ENCODE peak calls at places on chromosomes 11 and 22, in ten cellular contexts. One of them, this sample, is unnamed.

GRCh38 chr11:67283490-67283963 is 5.6 kb upstream of the ANKRD13D start:
- DNase-seq in NCI-H1105: no peak
- DNase-seq in pancreas: no peak
- DNase-seq in mucosa of gallbladder: no peak
- DNase-seq in tibial artery: no peak
- DNase-seq in NCI-H69: no peak
- DNase-seq in CD4-positive, CD25-positive, alpha-beta regulatory T cell: no peak
- DNase-seq in T-helper 9 cell: no peak
- DNase-seq in stimulated activated CD4-positive, alpha-beta T cell treated with anti-CD3 and anti-CD28 coated beads, Interleukin-1b, Interleukin-23, amount 100 ng/mL, for 48 hours: no peak
- DNase-seq in BJ: no peak
- DNase-seq in this sample: no peak

GRCh38 chr11:132674161-132674560 is 858.1 kb downstream of the OPCML start:
- DNase-seq in pancreas: no peak
- DNase-seq in NCI-H1105: peak
- DNase-seq in mucosa of gallbladder: no peak
- DNase-seq in T-helper 9 cell: no peak
- DNase-seq in BJ: no peak
- DNase-seq in stimulated activated CD4-positive, alpha-beta T cell treated with anti-CD3 and anti-CD28 coated beads, Interleukin-1b, Interleukin-23, amount 100 ng/mL, for 48 hours: no peak
- DNase-seq in NCI-H69: peak
- DNase-seq in CD4-positive, CD25-positive, alpha-beta regulatory T cell: no peak
- DNase-seq in tibial artery: no peak
- DNase-seq in this sample: no peak

GRCh38 chr11:44596541-44597276 is 31.2 kb downstream of the CD82 start:
- DNase-seq in NCI-H1105: no peak
- DNase-seq in tibial artery: no peak
- DNase-seq in T-helper 9 cell: peak
- DNase-seq in pancreas: no peak
- DNase-seq in NCI-H69: no peak
- DNase-seq in CD4-positive, CD25-positive, alpha-beta regulatory T cell: peak
- DNase-seq in BJ: no peak
- DNase-seq in mucosa of gallbladder: no peak
- DNase-seq in stimulated activated CD4-positive, alpha-beta T cell treated with anti-CD3 and anti-CD28 coated beads, Interleukin-1b, Interleukin-23, amount 100 ng/mL, for 48 hours: peak
- DNase-seq in this sample: peak

GRCh38 chr11:849951-850776 is 7.5 kb downstream of the TSPAN4 start:
- DNase-seq in mucosa of gallbladder: no peak
- DNase-seq in CD4-positive, CD25-positive, alpha-beta regulatory T cell: no peak
- DNase-seq in tibial artery: no peak
- DNase-seq in pancreas: no peak
- DNase-seq in stimulated activated CD4-positive, alpha-beta T cell treated with anti-CD3 and anti-CD28 coated beads, Interleukin-1b, Interleukin-23, amount 100 ng/mL, for 48 hours: no peak
- DNase-seq in NCI-H69: peak
- DNase-seq in BJ: no peak
- DNase-seq in T-helper 9 cell: no peak
- DNase-seq in NCI-H1105: peak
- DNase-seq in this sample: no peak

GRCh38 chr11:17434108-17434507 is 42.5 kb downstream of the ABCC8 start:
- DNase-seq in pancreas: no peak
- DNase-seq in NCI-H1105: no peak
- DNase-seq in tibial artery: no peak
- DNase-seq in CD4-positive, CD25-positive, alpha-beta regulatory T cell: no peak
- DNase-seq in BJ: no peak
- DNase-seq in mucosa of gallbladder: no peak
- DNase-seq in T-helper 9 cell: no peak
- DNase-seq in stimulated activated CD4-positive, alpha-beta T cell treated with anti-CD3 and anti-CD28 coated beads, Interleukin-1b, Interleukin-23, amount 100 ng/mL, for 48 hours: no peak
- DNase-seq in NCI-H69: no peak
- DNase-seq in this sample: no peak

GRCh38 chr11:125180413-125181305 is 16.1 kb downstream of the PKNOX2 start:
- DNase-seq in CD4-positive, CD25-positive, alpha-beta regulatory T cell: no peak
- DNase-seq in tibial artery: no peak
- DNase-seq in BJ: no peak
- DNase-seq in T-helper 9 cell: no peak
- DNase-seq in stimulated activated CD4-positive, alpha-beta T cell treated with anti-CD3 and anti-CD28 coated beads, Interleukin-1b, Interleukin-23, amount 100 ng/mL, for 48 hours: no peak
- DNase-seq in NCI-H1105: no peak
- DNase-seq in mucosa of gallbladder: no peak
- DNase-seq in NCI-H69: no peak
- DNase-seq in pancreas: no peak
- DNase-seq in this sample: no peak

GRCh38 chr22:45493286-45493771 is 9.4 kb upstream of the FBLN1 start:
- DNase-seq in BJ: peak
- DNase-seq in pancreas: no peak
- DNase-seq in mucosa of gallbladder: no peak
- DNase-seq in tibial artery: peak
- DNase-seq in NCI-H1105: no peak
- DNase-seq in stimulated activated CD4-positive, alpha-beta T cell treated with anti-CD3 and anti-CD28 coated beads, Interleukin-1b, Interleukin-23, amount 100 ng/mL, for 48 hours: no peak
- DNase-seq in NCI-H69: no peak
- DNase-seq in T-helper 9 cell: no peak
- DNase-seq in CD4-positive, CD25-positive, alpha-beta regulatory T cell: no peak
- DNase-seq in this sample: no peak

GRCh38 chr22:37060801-37061610 is 9.5 kb downstream of the KCTD17 start:
- DNase-seq in NCI-H1105: peak
- DNase-seq in NCI-H69: peak
- DNase-seq in tibial artery: no peak
- DNase-seq in CD4-positive, CD25-positive, alpha-beta regulatory T cell: peak
- DNase-seq in T-helper 9 cell: no peak
- DNase-seq in stimulated activated CD4-positive, alpha-beta T cell treated with anti-CD3 and anti-CD28 coated beads, Interleukin-1b, Interleukin-23, amount 100 ng/mL, for 48 hours: peak
- DNase-seq in pancreas: no peak
- DNase-seq in mucosa of gallbladder: no peak
- DNase-seq in BJ: no peak
- DNase-seq in this sample: no peak

GRCh38 chr11:8839957-8840945 is 70.7 kb upstream of the AKIP1 start:
- DNase-seq in mucosa of gallbladder: no peak
- DNase-seq in NCI-H69: peak
- DNase-seq in stimulated activated CD4-positive, alpha-beta T cell treated with anti-CD3 and anti-CD28 coated beads, Interleukin-1b, Interleukin-23, amount 100 ng/mL, for 48 hours: peak
- DNase-seq in pancreas: peak
- DNase-seq in CD4-positive, CD25-positive, alpha-beta regulatory T cell: no peak
- DNase-seq in NCI-H1105: no peak
- DNase-seq in tibial artery: no peak
- DNase-seq in T-helper 9 cell: no peak
- DNase-seq in BJ: no peak
- DNase-seq in this sample: no peak

GRCh38 chr11:17642980-17643379 is 76.4 kb upstream of the MYOD1 start:
- DNase-seq in NCI-H1105: no peak
- DNase-seq in mucosa of gallbladder: no peak
- DNase-seq in T-helper 9 cell: no peak
- DNase-seq in NCI-H69: no peak
- DNase-seq in BJ: no peak
- DNase-seq in tibial artery: no peak
- DNase-seq in CD4-positive, CD25-positive, alpha-beta regulatory T cell: no peak
- DNase-seq in pancreas: no peak
- DNase-seq in stimulated activated CD4-positive, alpha-beta T cell treated with anti-CD3 and anti-CD28 coated beads, Interleukin-1b, Interleukin-23, amount 100 ng/mL, for 48 hours: no peak
- DNase-seq in this sample: no peak

GRCh38 chr22:47291565-47292495 is 529.4 kb downstream of the TBC1D22A start:
- DNase-seq in mucosa of gallbladder: no peak
- DNase-seq in T-helper 9 cell: no peak
- DNase-seq in NCI-H1105: no peak
- DNase-seq in tibial artery: peak
- DNase-seq in NCI-H69: no peak
- DNase-seq in BJ: no peak
- DNase-seq in stimulated activated CD4-positive, alpha-beta T cell treated with anti-CD3 and anti-CD28 coated beads, Interleukin-1b, Interleukin-23, amount 100 ng/mL, for 48 hours: no peak
- DNase-seq in CD4-positive, CD25-positive, alpha-beta regulatory T cell: no peak
- DNase-seq in pancreas: no peak
- DNase-seq in this sample: no peak

GRCh38 chr11:1390603-1391164 is 950 bp downstream of the BRSK2 start:
- DNase-seq in mucosa of gallbladder: no peak
- DNase-seq in pancreas: peak
- DNase-seq in T-helper 9 cell: no peak
- DNase-seq in NCI-H1105: no peak
- DNase-seq in CD4-positive, CD25-positive, alpha-beta regulatory T cell: no peak
- DNase-seq in tibial artery: no peak
- DNase-seq in BJ: no peak
- DNase-seq in stimulated activated CD4-positive, alpha-beta T cell treated with anti-CD3 and anti-CD28 coated beads, Interleukin-1b, Interleukin-23, amount 100 ng/mL, for 48 hours: no peak
- DNase-seq in NCI-H69: peak
- DNase-seq in this sample: no peak

GRCh38 chr11:7050191-7050590 is 29.9 kb downstream of the NLRP14 start:
- DNase-seq in NCI-H69: no peak
- DNase-seq in CD4-positive, CD25-positive, alpha-beta regulatory T cell: no peak
- DNase-seq in stimulated activated CD4-positive, alpha-beta T cell treated with anti-CD3 and anti-CD28 coated beads, Interleukin-1b, Interleukin-23, amount 100 ng/mL, for 48 hours: no peak
- DNase-seq in pancreas: no peak
- DNase-seq in NCI-H1105: no peak
- DNase-seq in mucosa of gallbladder: no peak
- DNase-seq in T-helper 9 cell: no peak
- DNase-seq in tibial artery: no peak
- DNase-seq in BJ: no peak
- DNase-seq in this sample: no peak

GRCh38 chr11:94536386-94536785 is 7.3 kb upstream of the FUT4 start:
- DNase-seq in pancreas: no peak
- DNase-seq in NCI-H69: peak
- DNase-seq in T-helper 9 cell: no peak
- DNase-seq in mucosa of gallbladder: no peak
- DNase-seq in BJ: no peak
- DNase-seq in NCI-H1105: no peak
- DNase-seq in CD4-positive, CD25-positive, alpha-beta regulatory T cell: no peak
- DNase-seq in stimulated activated CD4-positive, alpha-beta T cell treated with anti-CD3 and anti-CD28 coated beads, Interleukin-1b, Interleukin-23, amount 100 ng/mL, for 48 hours: no peak
- DNase-seq in tibial artery: no peak
- DNase-seq in this sample: no peak

GRCh38 chr11:62298975-62299374 is at the start of gene SCGB1D4:
- DNase-seq in mucosa of gallbladder: no peak
- DNase-seq in T-helper 9 cell: no peak
- DNase-seq in CD4-positive, CD25-positive, alpha-beta regulatory T cell: no peak
- DNase-seq in BJ: no peak
- DNase-seq in tibial artery: no peak
- DNase-seq in pancreas: no peak
- DNase-seq in NCI-H69: no peak
- DNase-seq in NCI-H1105: no peak
- DNase-seq in stimulated activated CD4-positive, alpha-beta T cell treated with anti-CD3 and anti-CD28 coated beads, Interleukin-1b, Interleukin-23, amount 100 ng/mL, for 48 hours: no peak
- DNase-seq in this sample: no peak

GRCh38 chr11:62830904-62831519 is 839 bp downstream of the STX5 start:
- DNase-seq in stimulated activated CD4-positive, alpha-beta T cell treated with anti-CD3 and anti-CD28 coated beads, Interleukin-1b, Interleukin-23, amount 100 ng/mL, for 48 hours: no peak
- DNase-seq in T-helper 9 cell: no peak
- DNase-seq in tibial artery: no peak
- DNase-seq in mucosa of gallbladder: no peak
- DNase-seq in NCI-H1105: no peak
- DNase-seq in CD4-positive, CD25-positive, alpha-beta regulatory T cell: no peak
- DNase-seq in BJ: no peak
- DNase-seq in NCI-H69: peak
- DNase-seq in pancreas: no peak
- DNase-seq in this sample: no peak

GRCh38 chr22:26234267-26234666 is 65.0 kb downstream of the SEZ6L start:
- DNase-seq in NCI-H1105: no peak
- DNase-seq in mucosa of gallbladder: no peak
- DNase-seq in pancreas: no peak
- DNase-seq in T-helper 9 cell: no peak
- DNase-seq in CD4-positive, CD25-positive, alpha-beta regulatory T cell: no peak
- DNase-seq in BJ: no peak
- DNase-seq in NCI-H69: no peak
- DNase-seq in stimulated activated CD4-positive, alpha-beta T cell treated with anti-CD3 and anti-CD28 coated beads, Interleukin-1b, Interleukin-23, amount 100 ng/mL, for 48 hours: no peak
- DNase-seq in tibial artery: no peak
- DNase-seq in this sample: no peak

GRCh38 chr11:63567044-63567840 is 4.1 kb upstream of the PLAAT2 start:
- DNase-seq in stimulated activated CD4-positive, alpha-beta T cell treated with anti-CD3 and anti-CD28 coated beads, Interleukin-1b, Interleukin-23, amount 100 ng/mL, for 48 hours: peak
- DNase-seq in mucosa of gallbladder: no peak
- DNase-seq in CD4-positive, CD25-positive, alpha-beta regulatory T cell: peak
- DNase-seq in pancreas: no peak
- DNase-seq in T-helper 9 cell: peak
- DNase-seq in NCI-H69: no peak
- DNase-seq in tibial artery: no peak
- DNase-seq in BJ: peak
- DNase-seq in NCI-H1105: no peak
- DNase-seq in this sample: peak

GRCh38 chr11:125946712-125947418 is 1.0 kb downstream of the VSIG10L2 start:
- DNase-seq in NCI-H1105: no peak
- DNase-seq in BJ: no peak
- DNase-seq in tibial artery: no peak
- DNase-seq in stimulated activated CD4-positive, alpha-beta T cell treated with anti-CD3 and anti-CD28 coated beads, Interleukin-1b, Interleukin-23, amount 100 ng/mL, for 48 hours: no peak
- DNase-seq in CD4-positive, CD25-positive, alpha-beta regulatory T cell: no peak
- DNase-seq in pancreas: no peak
- DNase-seq in T-helper 9 cell: no peak
- DNase-seq in NCI-H69: no peak
- DNase-seq in mucosa of gallbladder: no peak
- DNase-seq in this sample: no peak

GRCh38 chr22:20565079-20565734 is 57.8 kb downstream of the MED15 start:
- DNase-seq in pancreas: no peak
- DNase-seq in BJ: no peak
- DNase-seq in CD4-positive, CD25-positive, alpha-beta regulatory T cell: no peak
- DNase-seq in T-helper 9 cell: no peak
- DNase-seq in NCI-H69: no peak
- DNase-seq in tibial artery: no peak
- DNase-seq in stimulated activated CD4-positive, alpha-beta T cell treated with anti-CD3 and anti-CD28 coated beads, Interleukin-1b, Interleukin-23, amount 100 ng/mL, for 48 hours: no peak
- DNase-seq in NCI-H1105: no peak
- DNase-seq in mucosa of gallbladder: no peak
- DNase-seq in this sample: no peak

GRCh38 chr22:45058622-45058912 is 48.8 kb upstream of the PHF21B start:
- DNase-seq in pancreas: no peak
- DNase-seq in BJ: no peak
- DNase-seq in NCI-H69: no peak
- DNase-seq in stimulated activated CD4-positive, alpha-beta T cell treated with anti-CD3 and anti-CD28 coated beads, Interleukin-1b, Interleukin-23, amount 100 ng/mL, for 48 hours: no peak
- DNase-seq in NCI-H1105: no peak
- DNase-seq in T-helper 9 cell: no peak
- DNase-seq in tibial artery: no peak
- DNase-seq in mucosa of gallbladder: no peak
- DNase-seq in CD4-positive, CD25-positive, alpha-beta regulatory T cell: no peak
- DNase-seq in this sample: no peak

GRCh38 chr22:43821606-43822425 is 9.7 kb upstream of the EFCAB6 start:
- DNase-seq in NCI-H1105: no peak
- DNase-seq in tibial artery: no peak
- DNase-seq in T-helper 9 cell: no peak
- DNase-seq in NCI-H69: no peak
- DNase-seq in mucosa of gallbladder: no peak
- DNase-seq in stimulated activated CD4-positive, alpha-beta T cell treated with anti-CD3 and anti-CD28 coated beads, Interleukin-1b, Interleukin-23, amount 100 ng/mL, for 48 hours: no peak
- DNase-seq in pancreas: no peak
- DNase-seq in CD4-positive, CD25-positive, alpha-beta regulatory T cell: no peak
- DNase-seq in BJ: no peak
- DNase-seq in this sample: no peak

GRCh38 chr11:44327730-44328691 is 18.1 kb upstream of the ALX4 start:
- DNase-seq in mucosa of gallbladder: no peak
- DNase-seq in CD4-positive, CD25-positive, alpha-beta regulatory T cell: no peak
- DNase-seq in stimulated activated CD4-positive, alpha-beta T cell treated with anti-CD3 and anti-CD28 coated beads, Interleukin-1b, Interleukin-23, amount 100 ng/mL, for 48 hours: no peak
- DNase-seq in BJ: no peak
- DNase-seq in tibial artery: no peak
- DNase-seq in T-helper 9 cell: no peak
- DNase-seq in pancreas: no peak
- DNase-seq in NCI-H69: peak
- DNase-seq in NCI-H1105: peak
- DNase-seq in this sample: no peak

GRCh38 chr11:88338223-88338661 is 706 bp upstream of the CTSC start:
- DNase-seq in CD4-positive, CD25-positive, alpha-beta regulatory T cell: peak
- DNase-seq in NCI-H69: peak
- DNase-seq in stimulated activated CD4-positive, alpha-beta T cell treated with anti-CD3 and anti-CD28 coated beads, Interleukin-1b, Interleukin-23, amount 100 ng/mL, for 48 hours: peak
- DNase-seq in tibial artery: peak
- DNase-seq in T-helper 9 cell: peak
- DNase-seq in pancreas: peak
- DNase-seq in NCI-H1105: peak
- DNase-seq in mucosa of gallbladder: peak
- DNase-seq in BJ: no peak
- DNase-seq in this sample: peak

GRCh38 chr11:36233226-36233625 is 56.0 kb downstream of the COMMD9 start:
- DNase-seq in BJ: no peak
- DNase-seq in tibial artery: no peak
- DNase-seq in pancreas: no peak
- DNase-seq in mucosa of gallbladder: no peak
- DNase-seq in stimulated activated CD4-positive, alpha-beta T cell treated with anti-CD3 and anti-CD28 coated beads, Interleukin-1b, Interleukin-23, amount 100 ng/mL, for 48 hours: no peak
- DNase-seq in T-helper 9 cell: no peak
- DNase-seq in NCI-H1105: no peak
- DNase-seq in NCI-H69: peak
- DNase-seq in CD4-positive, CD25-positive, alpha-beta regulatory T cell: no peak
- DNase-seq in this sample: no peak

GRCh38 chr11:13962562-13963168 is at the start of gene SPON1:
- DNase-seq in stimulated activated CD4-positive, alpha-beta T cell treated with anti-CD3 and anti-CD28 coated beads, Interleukin-1b, Interleukin-23, amount 100 ng/mL, for 48 hours: peak
- DNase-seq in tibial artery: no peak
- DNase-seq in NCI-H1105: peak
- DNase-seq in NCI-H69: peak
- DNase-seq in mucosa of gallbladder: peak
- DNase-seq in pancreas: peak
- DNase-seq in CD4-positive, CD25-positive, alpha-beta regulatory T cell: peak
- DNase-seq in T-helper 9 cell: no peak
- DNase-seq in BJ: no peak
- DNase-seq in this sample: peak

GRCh38 chr11:83336993-83337392 is 50.8 kb upstream of the CCDC90B start:
- DNase-seq in stimulated activated CD4-positive, alpha-beta T cell treated with anti-CD3 and anti-CD28 coated beads, Interleukin-1b, Interleukin-23, amount 100 ng/mL, for 48 hours: no peak
- DNase-seq in pancreas: no peak
- DNase-seq in BJ: no peak
- DNase-seq in NCI-H69: peak
- DNase-seq in mucosa of gallbladder: no peak
- DNase-seq in T-helper 9 cell: no peak
- DNase-seq in tibial artery: no peak
- DNase-seq in CD4-positive, CD25-positive, alpha-beta regulatory T cell: no peak
- DNase-seq in NCI-H1105: no peak
- DNase-seq in this sample: no peak

GRCh38 chr11:15123849-15124248 is 9.1 kb downstream of the INSC start:
- DNase-seq in mucosa of gallbladder: no peak
- DNase-seq in T-helper 9 cell: no peak
- DNase-seq in tibial artery: no peak
- DNase-seq in NCI-H69: no peak
- DNase-seq in CD4-positive, CD25-positive, alpha-beta regulatory T cell: no peak
- DNase-seq in pancreas: no peak
- DNase-seq in stimulated activated CD4-positive, alpha-beta T cell treated with anti-CD3 and anti-CD28 coated beads, Interleukin-1b, Interleukin-23, amount 100 ng/mL, for 48 hours: no peak
- DNase-seq in NCI-H1105: no peak
- DNase-seq in BJ: peak
- DNase-seq in this sample: no peak

This sample was measured in T-cell.